ENCODE peak calls at places on chromosomes 4 and X, in six cellular contexts. V is psoas muscle, F is keratinocyte, I is lung, K is kidney, M is natural killer cell. H is an unnamed sample.

GRCh38 chr4:52718123-52718522 is 33.1 kb downstream of the ERVMER34-1 start:
- DNase-seq in V (no peak), F (no peak), I (no peak), K (no peak), M (no peak), H (no peak)

GRCh38 chr4:102612824-102613366 is 111.7 kb downstream of the NFKB1 start:
- DNase-seq in V (no peak), F (no peak), I (no peak), K (no peak), M (no peak), H (no peak)

GRCh38 chr4:116143221-116143620 is 942.2 kb downstream of the TRAM1L1 start:
- DNase-seq in V (no peak), F (no peak), I (no peak), K (no peak), M (no peak), H (no peak)

GRCh38 chr4:140358281-140358680 is 15.2 kb upstream of the SCOC start:
- DNase-seq in V (no peak), F (no peak), I (no peak), K (no peak), M (no peak), H (no peak)

GRCh38 chrX:151703487-151703886 is 8.2 kb downstream of the PRRG3 start:
- DNase-seq in V (peak), F (no peak), I (peak), K (no peak), M (no peak), H (no peak)

GRCh38 chr4:138034871-138035270 is 207.3 kb downstream of the SLC7A11 start:
- DNase-seq in V (no peak), F (peak), I (no peak), K (no peak), M (no peak), H (no peak)

GRCh38 chrX:65941775-65942174 is 98.1 kb downstream of the VSIG4 start:
- DNase-seq in V (no peak), F (no peak), I (no peak), K (no peak), M (no peak), H (no peak)

GRCh38 chr4:26452565-26453531 is 37.4 kb downstream of the CCKAR start:
- DNase-seq in V (no peak), F (no peak), I (no peak), K (no peak), M (no peak), H (peak)

GRCh38 chrX:38940547-38940946 is 139.3 kb downstream of the MID1IP1 start:
- DNase-seq in V (no peak), F (no peak), I (no peak), K (no peak), M (no peak), H (no peak)

GRCh38 chr4:108360857-108361820 is 192.4 kb upstream of the LEF1 start:
- DNase-seq in V (no peak), F (no peak), I (no peak), K (no peak), M (no peak), H (no peak)

GRCh38 chrX:69137911-69138310 is 27.3 kb downstream of the PJA1 start:
- DNase-seq in V (no peak), F (no peak), I (no peak), K (peak), M (no peak), H (no peak)

GRCh38 chr4:124483043-124483906 is 229.3 kb downstream of the ANKRD50 start:
- DNase-seq in V (no peak), F (no peak), I (no peak), K (no peak), M (no peak), H (no peak)

GRCh38 chr4:143085224-143085623 is 99.5 kb upstream of the USP38 start:
- DNase-seq in V (no peak), F (no peak), I (no peak), K (no peak), M (no peak), H (no peak)

GRCh38 chrX:130083107-130083490 is 27.2 kb downstream of the ELF4 start:
- DNase-seq in V (no peak), F (no peak), I (no peak), K (no peak), M (no peak), H (no peak)

GRCh38 chr4:108036252-108036651 is 46.6 kb downstream of the HADH start:
- DNase-seq in V (no peak), F (no peak), I (no peak), K (no peak), M (no peak), H (no peak)

GRCh38 chr4:138275946-138276621 is 33.9 kb upstream of the SLC7A11 start:
- DNase-seq in V (no peak), F (peak), I (no peak), K (no peak), M (no peak), H (no peak)

GRCh38 chr4:37891221-37892159 is 606 bp downstream of the TBC1D1 start:
- DNase-seq in V (no peak), F (no peak), I (no peak), K (peak), M (peak), H (no peak)

GRCh38 chrX:3550160-3550765 is 163.2 kb downstream of the PRKX start:
- DNase-seq in V (no peak), F (no peak), I (no peak), K (no peak), M (no peak), H (no peak)

GRCh38 chrX:20665441-20665840 is 398.7 kb upstream of the RPS6KA3 start:
- DNase-seq in V (no peak), F (no peak), I (no peak), K (no peak), M (no peak), H (no peak)

GRCh38 chr4:145505945-145506344 is 24.3 kb downstream of the SMAD1 start:
- DNase-seq in V (no peak), F (no peak), I (no peak), K (no peak), M (no peak), H (no peak)

GRCh38 chr4:150308824-150309472 is 230.7 kb downstream of the DCLK2 start:
- DNase-seq in V (no peak), F (no peak), I (no peak), K (no peak), M (no peak), H (no peak)

GRCh38 chr4:186644737-186645261 is 78.9 kb downstream of the FAT1 start:
- DNase-seq in V (no peak), F (no peak), I (no peak), K (no peak), M (no peak), H (no peak)

GRCh38 chr4:85127653-85128052 is 161.2 kb upstream of the WDFY3 start:
- DNase-seq in V (no peak), F (no peak), I (no peak), K (no peak), M (no peak), H (no peak)

GRCh38 chr4:128483816-128484215 is 196.2 kb upstream of the PGRMC2 start:
- DNase-seq in V (no peak), F (no peak), I (no peak), K (no peak), M (no peak), H (no peak)

GRCh38 chr4:113621633-113622032 is 139.9 kb downstream of the CAMK2D start:
- DNase-seq in V (no peak), F (no peak), I (no peak), K (no peak), M (no peak), H (no peak)

GRCh38 chr4:113603926-113604325 is 157.6 kb downstream of the CAMK2D start:
- DNase-seq in V (no peak), F (no peak), I (no peak), K (no peak), M (no peak), H (no peak)

GRCh38 chrX:48068096-48068887 is 3.1 kb downstream of the ZNF630 start:
- DNase-seq in V (no peak), F (no peak), I (no peak), K (no peak), M (no peak), H (no peak)

GRCh38 chrX:1391370-1391706 is 575 bp downstream of the SLC25A6 start:
- DNase-seq in V (no peak), F (peak), I (no peak), K (no peak), M (peak), H (peak)

GRCh38 chr4:73853246-73853704 is at the start of gene PF4V1:
- DNase-seq in V (peak), F (no peak), I (no peak), K (peak), M (no peak), H (peak)

GRCh38 chrX:138026211-138026610 is 460.3 kb downstream of the ZIC3 start:
- DNase-seq in V (no peak), F (no peak), I (no peak), K (no peak), M (no peak), H (no peak)

GRCh38 chr4:127069675-127070074 is 563.1 kb upstream of the INTU start:
- DNase-seq in V (no peak), F (no peak), I (no peak), K (no peak), M (no peak), H (no peak)

GRCh38 chrX:152819732-152820131 is 10.8 kb downstream of the CETN2 start:
- DNase-seq in V (no peak), F (no peak), I (no peak), K (no peak), M (no peak), H (no peak)

GRCh38 chr4:13312264-13312663 is 171.9 kb downstream of the RAB28 start:
- DNase-seq in V (no peak), F (no peak), I (no peak), K (no peak), M (no peak), H (no peak)

GRCh38 chrX:68895339-68896250 is 66.8 kb downstream of the EFNB1 start:
- DNase-seq in V (peak), F (no peak), I (no peak), K (no peak), M (no peak), H (no peak)

GRCh38 chr4:145939856-145940255 is 1.2 kb upstream of the ZNF827 start:
- DNase-seq in V (no peak), F (no peak), I (no peak), K (no peak), M (no peak), H (no peak)

GRCh38 chrX:51494409-51494808 is 2.0 kb downstream of the NUDT11 start:
- DNase-seq in V (no peak), F (no peak), I (no peak), K (no peak), M (no peak), H (no peak)

GRCh38 chrX:74230094-74230493 is 73.9 kb upstream of the ZCCHC13 start:
- DNase-seq in V (no peak), F (no peak), I (no peak), K (no peak), M (no peak), H (no peak)

GRCh38 chrX:142095816-142096215 is 109.3 kb downstream of the MAGEC2 start:
- DNase-seq in V (no peak), F (no peak), I (no peak), K (no peak), M (no peak), H (no peak)

GRCh38 chrX:10514891-10515290 is 105.5 kb downstream of the MID1 start:
- DNase-seq in V (no peak), F (no peak), I (no peak), K (no peak), M (no peak), H (no peak)

GRCh38 chrX:10516781-10517322 is 103.5 kb downstream of the MID1 start:
- DNase-seq in V (no peak), F (no peak), I (no peak), K (no peak), M (no peak), H (no peak)

GRCh38 chrX:10512258-10512657 is 108.1 kb downstream of the MID1 start:
- DNase-seq in V (no peak), F (no peak), I (no peak), K (no peak), M (no peak), H (no peak)

GRCh38 chrX:10512741-10513140 is 107.6 kb downstream of the MID1 start:
- DNase-seq in V (no peak), F (no peak), I (no peak), K (no peak), M (no peak), H (no peak)

DNA sequence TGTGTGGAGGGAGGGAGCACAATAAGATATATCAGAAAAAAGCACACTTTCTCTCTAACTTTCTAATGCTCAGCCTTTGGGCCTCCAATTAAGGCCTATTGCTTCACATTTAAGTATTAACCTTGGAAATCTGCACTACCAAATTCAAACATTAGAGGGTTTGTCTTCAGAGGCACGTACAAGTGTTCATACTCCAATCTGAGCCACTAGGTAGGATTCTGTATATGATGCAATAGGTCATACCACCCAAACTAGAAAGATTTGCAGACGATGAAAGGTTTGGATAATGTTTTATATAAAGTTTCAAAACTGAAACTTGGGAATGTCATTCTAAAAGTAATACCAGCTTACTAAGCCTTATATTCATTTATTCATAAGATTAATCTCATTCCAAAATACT is 106.4 kb downstream of the MID1 start:
- DNase-seq in V (no peak), F (no peak), I (no peak), K (no peak), M (no peak), H (no peak)
- TF ChIP-seq CTCF in V (no peak), F (no peak), I (no peak), K (no peak), M (no peak), H (no peak)

DNA sequence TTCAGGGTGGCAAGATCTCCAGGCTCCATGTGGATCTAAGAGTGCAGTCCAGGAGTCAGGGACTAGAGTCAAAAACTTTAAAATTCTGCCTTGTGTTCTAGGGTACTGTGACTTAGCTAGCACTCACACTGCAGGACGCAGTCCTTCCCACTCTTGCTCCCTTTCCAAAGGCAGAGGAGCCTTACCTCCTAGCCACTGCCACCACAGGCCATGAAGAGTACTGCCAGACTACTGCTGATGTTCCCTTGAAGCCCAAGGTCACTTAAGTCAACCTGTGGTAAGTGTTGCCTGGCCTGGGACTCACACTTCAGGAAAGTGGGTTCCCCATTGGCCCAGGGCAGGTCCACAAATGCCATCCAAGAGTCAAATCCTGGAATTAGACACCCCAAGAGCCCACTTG is 632.2 kb downstream of the PCDH19 start:
- DNase-seq in V (no peak), F (no peak), I (no peak), K (no peak), M (no peak), H (no peak)
- TF ChIP-seq CTCF in V (no peak), F (peak), I (no peak), K (no peak), M (no peak), H (no peak)

GRCh38 chr4:6674500-6675149 is 19.1 kb upstream of the S100P start:
- DNase-seq in V (no peak), F (no peak), I (no peak), K (no peak), M (peak), H (no peak)
- TF ChIP-seq CTCF in V (peak), F (peak), I (peak), K (no peak), M (peak), H (peak)

DNA sequence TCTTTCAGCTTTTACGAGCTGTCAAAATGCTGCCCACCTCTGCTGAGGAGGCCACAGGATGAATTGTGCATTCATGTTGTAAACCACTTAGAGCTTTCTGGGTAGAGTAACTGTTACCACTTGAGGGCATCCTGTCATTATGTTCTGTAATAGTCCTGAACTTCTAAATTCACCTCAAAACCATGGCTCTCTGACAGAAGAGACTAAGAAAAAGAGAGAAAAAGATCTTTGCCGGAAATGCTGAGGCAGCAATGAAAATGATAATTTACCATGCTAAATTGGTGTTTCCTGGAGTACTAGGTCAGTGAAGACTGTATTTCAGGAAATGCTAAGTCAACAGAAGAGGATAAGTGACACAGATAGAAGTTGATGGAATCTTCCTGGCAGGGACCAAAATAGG is 942.3 kb upstream of the SLIT2 start:
- DNase-seq in V (no peak), F (no peak), I (no peak), K (no peak), M (no peak), H (no peak)
- TF ChIP-seq CTCF in V (no peak), F (peak), I (no peak), K (peak), M (no peak), H (no peak)

GRCh38 chrX:26649534-26649933 is 433.6 kb downstream of the MAGEB5 start:
- DNase-seq in V (no peak), F (no peak), I (no peak), K (no peak), M (no peak), H (no peak)
- TF ChIP-seq CTCF in V (peak), F (peak), I (peak), K (peak), M (no peak), H (peak)

GRCh38 chrX:121000589-121000988 is 15.0 kb upstream of the CT47A1 start:
- DNase-seq in V (no peak), F (no peak), I (no peak), K (no peak), M (no peak), H (no peak)
- TF ChIP-seq CTCF in V (no peak), F (peak), I (no peak), K (no peak), M (no peak), H (peak)

GRCh38 chrX:24024819-24025740 is 1.9 kb downstream of the KLHL15 start:
- DNase-seq in V (peak), F (no peak), I (peak), K (peak), M (peak), H (peak)
- TF ChIP-seq CTCF in V (peak), F (no peak), I (no peak), K (no peak), M (no peak), H (peak)

DNA sequence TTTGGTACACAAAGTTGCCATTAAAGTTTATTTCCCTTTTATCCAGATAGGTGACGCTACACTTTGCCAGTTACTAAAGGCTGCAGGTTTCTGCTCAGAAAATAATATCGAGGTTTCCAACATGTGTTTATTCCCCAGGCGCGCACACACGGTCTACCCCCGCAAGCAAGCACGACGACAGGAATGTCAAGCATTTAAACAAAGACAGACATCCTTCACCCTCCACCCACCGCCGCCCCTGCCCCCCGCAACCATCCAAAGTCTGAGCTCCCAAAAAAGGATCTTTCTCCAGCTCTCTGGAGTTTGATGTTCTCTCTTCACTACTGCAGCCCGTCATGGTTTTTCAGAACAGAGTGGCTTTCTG is 1.3 kb upstream of the PCDH7 start:
- DNase-seq in V (no peak), F (no peak), I (no peak), K (no peak), M (no peak), H (no peak)
- TF ChIP-seq CTCF in V (no peak), F (peak), I (no peak), K (peak), M (no peak), H (no peak)

GRCh38 chrX:131853440-131853839 is 169.7 kb upstream of the STK26 start:
- DNase-seq in V (no peak), F (no peak), I (no peak), K (no peak), M (no peak), H (no peak)

DNA sequence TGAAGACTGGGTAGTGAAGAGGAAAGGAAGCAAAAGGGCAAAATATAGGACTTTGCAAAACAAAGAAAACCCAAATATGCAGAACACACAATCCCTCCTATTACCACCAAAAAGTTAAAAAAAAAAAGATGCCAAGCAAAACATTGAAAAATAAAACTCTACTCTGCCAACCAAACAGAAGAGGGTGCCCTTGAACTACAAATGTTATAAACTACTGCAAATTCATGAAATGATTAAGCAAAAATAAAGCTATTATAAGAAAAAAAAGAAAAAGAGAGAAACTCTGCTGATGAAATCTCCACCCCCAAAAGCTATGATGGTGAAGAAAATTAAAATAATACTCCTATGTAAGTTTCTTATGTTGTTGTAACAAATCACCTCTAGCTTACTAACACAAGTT is 168.5 kb upstream of the STK26 start:
- DNase-seq in V (no peak), F (no peak), I (no peak), K (no peak), M (no peak), H (no peak)
- TF ChIP-seq CTCF in V (no peak), F (peak), I (no peak), K (no peak), M (no peak), H (peak)

DNA sequence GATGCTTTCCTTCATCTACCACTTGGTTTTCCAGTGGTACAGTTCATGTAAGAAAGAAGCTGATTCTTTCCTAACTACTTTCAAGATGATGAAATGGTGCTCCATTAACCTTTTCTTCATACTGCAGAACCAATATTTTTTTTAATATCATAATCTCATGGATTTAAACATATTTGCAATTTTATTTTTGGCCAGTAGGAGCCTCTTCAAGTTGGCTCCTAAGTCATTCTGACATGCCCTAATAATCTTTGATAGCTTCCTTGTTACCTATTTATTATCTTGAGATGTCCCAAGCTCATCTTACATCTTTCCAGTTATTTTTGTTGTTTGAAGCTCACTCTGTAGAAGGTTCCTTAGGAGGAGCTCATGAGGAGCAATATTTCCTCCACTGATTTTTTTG is 170.2 kb downstream of the APBB2 start:
- DNase-seq in V (no peak), F (no peak), I (no peak), K (no peak), M (no peak), H (no peak)
- TF ChIP-seq CTCF in V (no peak), F (no peak), I (no peak), K (no peak), M (no peak), H (no peak)

H was measured in progenitor cell of endocrine pancreas.